ENCODE peak calls at places on chromosome 22, in seven cellular contexts. T, W, L, Y, D, M and G are unnamed samples.
A peak's percentile ranks its signal among the peaks of the same experiment; 100 is the strongest.

GRCh38 chr22:45717787-45718186 is 46.2 kb downstream of the ATXN10 start:
- DNase-seq in T (no peak), W (no peak), L (no peak), Y (no peak), D (no peak), M (no peak), G (no peak)

GRCh38 chr22:19867617-19868016 is 12.9 kb upstream of the GNB1L start:
- DNase-seq in T (no peak), W (no peak), L (peak; percentile 28), Y (no peak), D (no peak), M (no peak), G (no peak)

GRCh38 chr22:45692549-45692948 is 20.9 kb downstream of the ATXN10 start:
- DNase-seq in T (no peak), W (no peak), L (no peak), Y (no peak), D (no peak), M (no peak), G (no peak)

GRCh38 chr22:27245056-27245455 is 556.5 kb downstream of the MN1 start:
- DNase-seq in T (no peak), W (no peak), L (no peak), Y (no peak), D (no peak), M (no peak), G (no peak)

GRCh38 chr22:38638216-38638615 is 18.0 kb downstream of the FAM227A start:
- DNase-seq in T (no peak), W (no peak), L (no peak), Y (no peak), D (no peak), M (no peak), G (no peak)

GRCh38 chr22:42434283-42434682 is 2.1 kb upstream of the NFAM1 start:
- DNase-seq in T (no peak), W (no peak), L (peak; percentile 77), Y (no peak), D (peak; percentile 62), M (no peak), G (peak; percentile 26)

GRCh38 chr22:22110548-22111266 is 128.1 kb upstream of the TOP3B start:
- DNase-seq in T (peak; percentile 51), W (no peak), L (no peak), Y (no peak), D (peak; percentile 76), M (no peak), G (no peak)

GRCh38 chr22:44884968-44885805 is 124.6 kb downstream of the PHF21B start:
- DNase-seq in T (no peak), W (peak; percentile 18), L (peak; percentile 47), Y (no peak), D (no peak), M (peak; percentile 66), G (no peak)

GRCh38 chr22:38718414-38718813 is 12.7 kb downstream of the GTPBP1 start:
- DNase-seq in T (peak; percentile 79), W (peak; percentile 47), L (peak; percentile 78), Y (peak; percentile 66), D (peak; percentile 45), M (no peak), G (peak; percentile 26)

GRCh38 chr22:44363214-44363979 is 50.6 kb upstream of the SHISAL1 start:
- DNase-seq in T (peak; percentile 80), W (peak; percentile 14), L (peak; percentile 97), Y (peak; percentile 65), D (peak; percentile 85), M (peak; percentile 96), G (peak; percentile 93)

GRCh38 chr22:32052259-32052658 is 9.2 kb downstream of the SLC5A1 start:
- DNase-seq in T (no peak), W (no peak), L (no peak), Y (no peak), D (no peak), M (no peak), G (no peak)

GRCh38 chr22:22771696-22772377 is 115.8 kb upstream of the IGLL5 start:
- DNase-seq in T (no peak), W (no peak), L (no peak), Y (no peak), D (no peak), M (no peak), G (no peak)

GRCh38 chr22:45493286-45493771 is 9.4 kb upstream of the FBLN1 start:
- DNase-seq in T (no peak), W (no peak), L (peak; percentile 83), Y (no peak), D (peak; percentile 5), M (no peak), G (peak; percentile 57)

GRCh38 chr22:28128827-28129226 is 209.8 kb upstream of the PITPNB start:
- DNase-seq in T (no peak), W (no peak), L (no peak), Y (no peak), D (no peak), M (no peak), G (no peak)

GRCh38 chr22:32309585-32310251 is 47.9 kb upstream of the RFPL3 start:
- DNase-seq in T (no peak), W (no peak), L (no peak), Y (no peak), D (peak; percentile 52), M (no peak), G (no peak)

GRCh38 chr22:24428751-24429410 is 1.5 kb downstream of the ADORA2A start:
- DNase-seq in T (no peak), W (no peak), L (no peak), Y (no peak), D (peak; percentile 59), M (no peak), G (no peak)

GRCh38 chr22:38699784-38700183 is 959 bp downstream of the JOSD1 start:
- DNase-seq in T (no peak), W (peak; percentile 21), L (peak; percentile 58), Y (no peak), D (no peak), M (no peak), G (no peak)

GRCh38 chr22:44691796-44692661 is 10.0 kb upstream of the PRR5 start:
- DNase-seq in T (no peak), W (no peak), L (no peak), Y (no peak), D (no peak), M (no peak), G (no peak)

GRCh38 chr22:27885977-27886842 is 32.8 kb downstream of the PITPNB start:
- DNase-seq in T (peak; percentile 39), W (peak; percentile 35), L (no peak), Y (peak; percentile 51), D (peak; percentile 52), M (no peak), G (peak; percentile 45)

GRCh38 chr22:43000441-43001175 is 14.3 kb downstream of the PACSIN2 start:
- DNase-seq in T (no peak), W (no peak), L (peak; percentile 53), Y (no peak), D (no peak), M (no peak), G (no peak)

GRCh38 chr22:24427500-24428164 is at the start of gene ADORA2A:
- DNase-seq in T (peak; percentile 84), W (no peak), L (no peak), Y (peak; percentile 67), D (peak; percentile 39), M (peak; percentile 82), G (no peak)

GRCh38 chr22:23126165-23127054 is 15.4 kb downstream of the RSPH14 start:
- DNase-seq in T (no peak), W (no peak), L (no peak), Y (no peak), D (no peak), M (no peak), G (no peak)

GRCh38 chr22:47848384-47848920 is 1086.0 kb downstream of the TBC1D22A start:
- DNase-seq in T (no peak), W (no peak), L (no peak), Y (no peak), D (no peak), M (no peak), G (no peak)

GRCh38 chr22:47851586-47851985 is 1089.1 kb downstream of the TBC1D22A start:
- DNase-seq in T (no peak), W (no peak), L (no peak), Y (no peak), D (no peak), M (no peak), G (no peak)

GRCh38 chr22:47854226-47854625 is 1091.8 kb downstream of the TBC1D22A start:
- DNase-seq in T (no peak), W (no peak), L (no peak), Y (no peak), D (no peak), M (no peak), G (no peak)

GRCh38 chr22:47847281-47847890 is 1084.9 kb downstream of the TBC1D22A start:
- DNase-seq in T (no peak), W (no peak), L (no peak), Y (no peak), D (no peak), M (no peak), G (no peak)

GRCh38 chr22:47850644-47851151 is 1088.2 kb downstream of the TBC1D22A start:
- DNase-seq in T (no peak), W (no peak), L (no peak), Y (no peak), D (no peak), M (no peak), G (peak; percentile 58)
- TF ChIP-seq EP300 in T (no peak), W (no peak), L (no peak), Y (no peak), D (no peak), M (no peak), G (no peak)

DNA sequence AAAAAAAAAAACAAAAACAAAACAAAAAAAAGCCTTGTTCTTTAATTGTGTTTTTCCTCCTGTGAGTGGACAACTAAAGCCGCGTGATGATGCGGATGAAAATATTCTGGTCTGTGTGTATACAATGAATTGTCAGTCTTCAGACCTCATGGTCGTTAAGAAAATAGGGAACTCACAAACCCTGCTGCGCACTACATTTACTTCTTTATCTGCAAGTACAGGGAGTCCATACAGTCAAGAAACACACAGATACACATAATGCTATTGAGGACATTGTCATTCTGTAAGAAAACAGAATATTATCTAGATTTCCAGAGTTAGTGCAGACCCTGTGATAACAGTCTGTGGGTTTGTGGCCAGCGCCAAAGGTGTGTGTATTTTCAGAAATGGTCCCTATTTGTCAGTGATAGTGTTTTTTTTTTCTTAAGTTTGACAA is 17.3 kb upstream of the ADSL start:
- DNase-seq in T (no peak), W (no peak), L (no peak), Y (no peak), D (no peak), M (no peak), G (no peak)
- TF ChIP-seq EP300 in T (no peak), W (no peak), L (no peak), Y (no peak), D (no peak), M (no peak), G (no peak)

GRCh38 chr22:50672471-50673230 is at the start of gene SHANK3:
- DNase-seq in T (no peak), W (no peak), L (peak; percentile 77), Y (no peak), D (peak; percentile 48), M (no peak), G (no peak)
- TF ChIP-seq EP300 in T (no peak), W (no peak), L (no peak), Y (no peak), D (no peak), M (peak; percentile 98), G (no peak)

DNA sequence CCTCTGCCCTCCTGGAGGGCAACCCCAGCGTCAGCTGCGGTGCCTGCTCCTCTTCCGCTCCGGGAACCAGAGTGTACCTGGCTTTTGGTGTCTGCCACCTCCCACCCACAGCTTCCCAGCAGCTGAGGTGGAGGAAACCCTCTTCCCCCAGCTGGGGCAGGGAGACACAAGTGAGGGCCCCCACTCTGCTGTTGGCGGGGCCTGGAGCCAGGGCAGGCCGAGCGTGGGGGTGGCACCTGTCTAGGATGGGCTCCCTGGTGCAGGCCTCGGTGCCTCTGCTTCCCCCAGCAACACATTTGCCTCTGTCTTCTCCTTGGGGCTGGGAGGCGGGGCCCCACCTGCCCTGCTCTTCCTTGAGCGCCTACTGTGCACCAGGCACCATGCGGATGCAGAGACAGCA is 6.4 kb downstream of the OSM start:
- DNase-seq in T (no peak), W (no peak), L (no peak), Y (no peak), D (no peak), M (no peak), G (no peak)
- TF ChIP-seq EP300 in T (no peak), W (no peak), L (no peak), Y (no peak), D (no peak), M (no peak), G (no peak)